ENCODE peak calls at places on chromosome 18, in nine cellular contexts. One of them, this sample, is unnamed.

GRCh38 chr18:35143615-35144596 is 96.9 kb upstream of the ZNF397 start:
- DNase-seq in mesothelial cell of epicardium: no peak
- DNase-seq in CD4-positive, alpha-beta T cell: peak; percentile 38
- DNase-seq in PC-9: no peak
- DNase-seq in osteocyte: no peak
- DNase-seq in nephron progenitor cell: peak; percentile 27
- DNase-seq in A549: peak; percentile 19
- DNase-seq in astrocyte of the spinal cord: peak; percentile 61
- DNase-seq in foreskin fibroblast: peak; percentile 79
- DNase-seq in this sample: peak; percentile 17

GRCh38 chr18:9096698-9097097 is 5.8 kb upstream of the NDUFV2 start:
- DNase-seq in mesothelial cell of epicardium: no peak
- DNase-seq in CD4-positive, alpha-beta T cell: no peak
- DNase-seq in PC-9: no peak
- DNase-seq in osteocyte: no peak
- DNase-seq in nephron progenitor cell: no peak
- DNase-seq in A549: no peak
- DNase-seq in astrocyte of the spinal cord: no peak
- DNase-seq in foreskin fibroblast: no peak
- DNase-seq in this sample: no peak

GRCh38 chr18:11533942-11534496 is 75.4 kb upstream of the SLC35G4 start:
- DNase-seq in mesothelial cell of epicardium: no peak
- DNase-seq in CD4-positive, alpha-beta T cell: no peak
- DNase-seq in PC-9: peak; percentile 37
- DNase-seq in osteocyte: no peak
- DNase-seq in nephron progenitor cell: no peak
- DNase-seq in A549: no peak
- DNase-seq in astrocyte of the spinal cord: no peak
- DNase-seq in foreskin fibroblast: no peak
- DNase-seq in this sample: no peak

GRCh38 chr18:2916184-2916583 is 69.4 kb downstream of the EMILIN2 start:
- DNase-seq in mesothelial cell of epicardium: peak; percentile 20
- DNase-seq in CD4-positive, alpha-beta T cell: no peak
- DNase-seq in PC-9: no peak
- DNase-seq in osteocyte: peak; percentile 40
- DNase-seq in nephron progenitor cell: no peak
- DNase-seq in A549: no peak
- DNase-seq in astrocyte of the spinal cord: peak; percentile 43
- DNase-seq in foreskin fibroblast: peak; percentile 19
- DNase-seq in this sample: no peak

GRCh38 chr18:33946322-33946721 is 278.4 kb downstream of the NOL4 start:
- DNase-seq in mesothelial cell of epicardium: no peak
- DNase-seq in CD4-positive, alpha-beta T cell: no peak
- DNase-seq in PC-9: no peak
- DNase-seq in osteocyte: no peak
- DNase-seq in nephron progenitor cell: no peak
- DNase-seq in A549: no peak
- DNase-seq in astrocyte of the spinal cord: no peak
- DNase-seq in foreskin fibroblast: no peak
- DNase-seq in this sample: no peak

GRCh38 chr18:12295389-12296086 is 12.5 kb upstream of the TUBB6 start:
- DNase-seq in mesothelial cell of epicardium: no peak
- DNase-seq in CD4-positive, alpha-beta T cell: no peak
- DNase-seq in PC-9: no peak
- DNase-seq in osteocyte: no peak
- DNase-seq in nephron progenitor cell: no peak
- DNase-seq in A549: no peak
- DNase-seq in astrocyte of the spinal cord: no peak
- DNase-seq in foreskin fibroblast: peak; percentile 79
- DNase-seq in this sample: no peak

GRCh38 chr18:9103488-9103887 is 989 bp downstream of the NDUFV2 start:
- DNase-seq in mesothelial cell of epicardium: no peak
- DNase-seq in CD4-positive, alpha-beta T cell: no peak
- DNase-seq in PC-9: peak; percentile 55
- DNase-seq in osteocyte: no peak
- DNase-seq in nephron progenitor cell: no peak
- DNase-seq in A549: no peak
- DNase-seq in astrocyte of the spinal cord: peak; percentile 56
- DNase-seq in foreskin fibroblast: peak; percentile 36
- DNase-seq in this sample: no peak

GRCh38 chr18:9722691-9723090 is 14.6 kb downstream of the RAB31 start:
- DNase-seq in mesothelial cell of epicardium: no peak
- DNase-seq in CD4-positive, alpha-beta T cell: no peak
- DNase-seq in PC-9: peak; percentile 88
- DNase-seq in osteocyte: no peak
- DNase-seq in nephron progenitor cell: no peak
- DNase-seq in A549: no peak
- DNase-seq in astrocyte of the spinal cord: no peak
- DNase-seq in foreskin fibroblast: no peak
- DNase-seq in this sample: no peak

GRCh38 chr18:28041366-28041765 is 135.6 kb downstream of the CDH2 start:
- DNase-seq in mesothelial cell of epicardium: no peak
- DNase-seq in CD4-positive, alpha-beta T cell: no peak
- DNase-seq in PC-9: no peak
- DNase-seq in osteocyte: no peak
- DNase-seq in nephron progenitor cell: no peak
- DNase-seq in A549: no peak
- DNase-seq in astrocyte of the spinal cord: peak; percentile 82
- DNase-seq in foreskin fibroblast: no peak
- DNase-seq in this sample: no peak

GRCh38 chr18:31267823-31268481 is 50.0 kb upstream of the DSG1 start:
- DNase-seq in mesothelial cell of epicardium: no peak
- DNase-seq in CD4-positive, alpha-beta T cell: no peak
- DNase-seq in PC-9: no peak
- DNase-seq in osteocyte: no peak
- DNase-seq in nephron progenitor cell: no peak
- DNase-seq in A549: no peak
- DNase-seq in astrocyte of the spinal cord: no peak
- DNase-seq in foreskin fibroblast: no peak
- DNase-seq in this sample: no peak

GRCh38 chr18:31258789-31259188 is 59.2 kb upstream of the DSG1 start:
- DNase-seq in mesothelial cell of epicardium: no peak
- DNase-seq in CD4-positive, alpha-beta T cell: no peak
- DNase-seq in PC-9: no peak
- DNase-seq in osteocyte: no peak
- DNase-seq in nephron progenitor cell: no peak
- DNase-seq in A549: no peak
- DNase-seq in astrocyte of the spinal cord: no peak
- DNase-seq in foreskin fibroblast: no peak
- DNase-seq in this sample: no peak

DNA sequence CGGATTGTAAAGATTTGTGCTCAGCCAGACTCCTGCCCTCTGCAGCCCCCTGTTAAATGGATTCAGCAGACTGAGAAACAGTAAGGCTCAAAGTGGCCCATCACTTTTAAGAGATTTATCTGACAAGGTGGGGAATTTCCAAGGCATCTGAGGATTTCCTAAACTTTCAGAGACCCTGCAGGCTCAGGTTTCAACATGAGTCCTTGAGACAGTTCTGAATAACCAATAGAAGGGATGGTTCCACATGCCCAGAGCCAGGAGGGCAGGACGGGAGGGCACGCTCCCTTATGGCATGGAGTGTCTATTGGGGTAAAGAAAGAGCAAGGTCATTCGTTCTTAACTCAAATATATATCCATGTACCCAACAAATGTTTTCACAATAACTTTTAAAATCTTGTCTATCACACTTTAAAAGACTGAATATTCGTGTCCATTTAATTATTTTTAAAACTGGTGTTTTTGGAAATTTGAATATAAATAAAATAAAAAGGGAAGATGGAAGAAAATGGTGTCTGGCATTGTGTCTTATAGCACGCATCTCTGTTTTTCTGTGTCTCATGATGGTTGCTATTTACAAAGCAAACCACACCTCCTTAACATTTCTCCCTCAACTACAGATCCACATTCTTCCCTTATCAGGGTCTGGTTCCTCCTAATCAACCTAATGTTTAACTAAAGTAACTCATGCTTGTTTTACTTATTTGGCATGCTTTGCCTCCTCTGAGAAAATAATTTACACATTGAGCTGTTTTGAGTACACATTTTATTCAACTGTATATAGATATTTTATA is 56.0 kb upstream of the DSG1 start:
- DNase-seq in mesothelial cell of epicardium: no peak
- DNase-seq in CD4-positive, alpha-beta T cell: no peak
- DNase-seq in PC-9: no peak
- DNase-seq in osteocyte: no peak
- DNase-seq in nephron progenitor cell: peak; percentile 22
- DNase-seq in A549: no peak
- DNase-seq in astrocyte of the spinal cord: no peak
- DNase-seq in foreskin fibroblast: no peak
- DNase-seq in this sample: no peak
- TF ChIP-seq CTCF in mesothelial cell of epicardium: no peak
- TF ChIP-seq CTCF in CD4-positive, alpha-beta T cell: no peak
- TF ChIP-seq CTCF in PC-9: no peak
- TF ChIP-seq CTCF in osteocyte: no peak
- TF ChIP-seq CTCF in nephron progenitor cell: no peak
- TF ChIP-seq CTCF in A549: no peak
- TF ChIP-seq CTCF in astrocyte of the spinal cord: no peak
- TF ChIP-seq CTCF in foreskin fibroblast: no peak
- TF ChIP-seq CTCF in this sample: no peak

DNA sequence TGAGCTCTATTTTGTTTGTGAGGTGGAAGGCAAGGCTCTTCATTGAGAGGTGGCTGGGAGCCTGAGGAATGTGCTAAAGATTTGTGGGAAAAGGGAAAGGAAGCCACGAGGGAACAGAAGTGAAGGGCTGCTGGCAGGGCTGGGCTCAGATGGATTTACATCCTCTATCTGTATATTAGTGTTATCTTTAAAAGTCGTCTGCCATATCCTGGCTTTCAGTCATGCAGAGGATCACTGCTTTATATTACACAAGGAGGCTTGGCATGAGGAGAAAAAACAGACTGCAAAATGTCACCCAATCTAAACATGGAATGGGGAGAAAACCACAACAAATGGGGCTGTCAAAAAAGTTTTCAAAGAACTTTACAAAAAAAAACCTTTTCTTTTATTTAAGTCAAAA is 434.4 kb downstream of the HRH4 start:
- DNase-seq in mesothelial cell of epicardium: no peak
- DNase-seq in CD4-positive, alpha-beta T cell: no peak
- DNase-seq in PC-9: no peak
- DNase-seq in osteocyte: no peak
- DNase-seq in nephron progenitor cell: no peak
- DNase-seq in A549: no peak
- DNase-seq in astrocyte of the spinal cord: no peak
- DNase-seq in foreskin fibroblast: no peak
- DNase-seq in this sample: no peak
- TF ChIP-seq CTCF in mesothelial cell of epicardium: no peak
- TF ChIP-seq CTCF in CD4-positive, alpha-beta T cell: no peak
- TF ChIP-seq CTCF in PC-9: no peak
- TF ChIP-seq CTCF in osteocyte: no peak
- TF ChIP-seq CTCF in nephron progenitor cell: no peak
- TF ChIP-seq CTCF in A549: no peak
- TF ChIP-seq CTCF in astrocyte of the spinal cord: no peak
- TF ChIP-seq CTCF in foreskin fibroblast: no peak
- TF ChIP-seq CTCF in this sample: no peak

GRCh38 chr18:49699303-49699702 is 114.0 kb downstream of the ACAA2 start:
- DNase-seq in mesothelial cell of epicardium: no peak
- DNase-seq in CD4-positive, alpha-beta T cell: no peak
- DNase-seq in PC-9: no peak
- DNase-seq in osteocyte: no peak
- DNase-seq in nephron progenitor cell: no peak
- DNase-seq in A549: no peak
- DNase-seq in astrocyte of the spinal cord: no peak
- DNase-seq in foreskin fibroblast: no peak
- DNase-seq in this sample: no peak

GRCh38 chr18:49694402-49694801 is 118.9 kb downstream of the ACAA2 start:
- DNase-seq in mesothelial cell of epicardium: no peak
- DNase-seq in CD4-positive, alpha-beta T cell: no peak
- DNase-seq in PC-9: no peak
- DNase-seq in osteocyte: no peak
- DNase-seq in nephron progenitor cell: no peak
- DNase-seq in A549: no peak
- DNase-seq in astrocyte of the spinal cord: no peak
- DNase-seq in foreskin fibroblast: no peak
- DNase-seq in this sample: no peak

GRCh38 chr18:49698596-49699025 is 114.7 kb downstream of the ACAA2 start:
- DNase-seq in mesothelial cell of epicardium: no peak
- DNase-seq in CD4-positive, alpha-beta T cell: no peak
- DNase-seq in PC-9: no peak
- DNase-seq in osteocyte: no peak
- DNase-seq in nephron progenitor cell: no peak
- DNase-seq in A549: no peak
- DNase-seq in astrocyte of the spinal cord: no peak
- DNase-seq in foreskin fibroblast: no peak
- DNase-seq in this sample: no peak

GRCh38 chr18:49697049-49697448 is 116.3 kb downstream of the ACAA2 start:
- DNase-seq in mesothelial cell of epicardium: no peak
- DNase-seq in CD4-positive, alpha-beta T cell: no peak
- DNase-seq in PC-9: no peak
- DNase-seq in osteocyte: no peak
- DNase-seq in nephron progenitor cell: no peak
- DNase-seq in A549: no peak
- DNase-seq in astrocyte of the spinal cord: no peak
- DNase-seq in foreskin fibroblast: no peak
- DNase-seq in this sample: no peak

GRCh38 chr18:49697757-49698595 is 115.4 kb downstream of the ACAA2 start:
- DNase-seq in mesothelial cell of epicardium: no peak
- DNase-seq in CD4-positive, alpha-beta T cell: no peak
- DNase-seq in PC-9: no peak
- DNase-seq in osteocyte: no peak
- DNase-seq in nephron progenitor cell: peak; percentile 23
- DNase-seq in A549: no peak
- DNase-seq in astrocyte of the spinal cord: peak; percentile 7
- DNase-seq in foreskin fibroblast: peak; percentile 58
- DNase-seq in this sample: no peak
- TF ChIP-seq CTCF in mesothelial cell of epicardium: no peak
- TF ChIP-seq CTCF in CD4-positive, alpha-beta T cell: no peak
- TF ChIP-seq CTCF in PC-9: no peak
- TF ChIP-seq CTCF in osteocyte: no peak
- TF ChIP-seq CTCF in nephron progenitor cell: no peak
- TF ChIP-seq CTCF in A549: no peak
- TF ChIP-seq CTCF in astrocyte of the spinal cord: peak; percentile 13
- TF ChIP-seq CTCF in foreskin fibroblast: no peak
- TF ChIP-seq CTCF in this sample: no peak

DNA sequence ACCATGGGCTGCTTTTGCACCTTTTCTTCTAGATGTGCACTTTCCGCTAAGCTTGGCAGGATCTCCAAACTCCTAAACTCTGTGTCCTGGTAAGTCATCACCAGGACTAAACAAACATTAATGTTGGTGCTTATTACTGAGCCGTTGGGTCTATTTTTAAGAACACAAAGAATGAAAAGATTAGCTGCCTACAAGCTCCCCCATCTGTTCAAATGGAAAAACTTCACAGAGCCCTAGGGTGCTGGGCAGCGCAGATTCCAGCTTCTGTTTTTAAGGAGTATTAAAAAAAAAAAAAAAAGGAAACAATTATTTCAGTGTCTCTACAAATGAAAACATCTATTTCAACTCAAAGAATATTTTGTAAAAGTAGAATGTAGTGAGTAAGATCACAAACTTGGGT is 97.8 kb upstream of the AQP4 start:
- DNase-seq in mesothelial cell of epicardium: no peak
- DNase-seq in CD4-positive, alpha-beta T cell: no peak
- DNase-seq in PC-9: no peak
- DNase-seq in osteocyte: no peak
- DNase-seq in nephron progenitor cell: no peak
- DNase-seq in A549: no peak
- DNase-seq in astrocyte of the spinal cord: peak; percentile 5
- DNase-seq in foreskin fibroblast: peak; percentile 3
- DNase-seq in this sample: no peak
- TF ChIP-seq CTCF in mesothelial cell of epicardium: no peak
- TF ChIP-seq CTCF in CD4-positive, alpha-beta T cell: no peak
- TF ChIP-seq CTCF in PC-9: peak; percentile 41
- TF ChIP-seq CTCF in osteocyte: peak; percentile 47
- TF ChIP-seq CTCF in nephron progenitor cell: no peak
- TF ChIP-seq CTCF in A549: peak; percentile 24
- TF ChIP-seq CTCF in astrocyte of the spinal cord: peak; percentile 14
- TF ChIP-seq CTCF in foreskin fibroblast: no peak
- TF ChIP-seq CTCF in this sample: no peak

GRCh38 chr18:7568426-7568825 is 1.3 kb downstream of the PTPRM start:
- DNase-seq in mesothelial cell of epicardium: peak; percentile 71
- DNase-seq in CD4-positive, alpha-beta T cell: no peak
- DNase-seq in PC-9: no peak
- DNase-seq in osteocyte: peak; percentile 86
- DNase-seq in nephron progenitor cell: peak; percentile 83
- DNase-seq in A549: no peak
- DNase-seq in astrocyte of the spinal cord: peak; percentile 39
- DNase-seq in foreskin fibroblast: no peak
- DNase-seq in this sample: peak; percentile 79
- TF ChIP-seq CTCF in mesothelial cell of epicardium: peak; percentile 27
- TF ChIP-seq CTCF in CD4-positive, alpha-beta T cell: no peak
- TF ChIP-seq CTCF in PC-9: no peak
- TF ChIP-seq CTCF in osteocyte: peak; percentile 48
- TF ChIP-seq CTCF in nephron progenitor cell: peak; percentile 41
- TF ChIP-seq CTCF in A549: no peak
- TF ChIP-seq CTCF in astrocyte of the spinal cord: peak; percentile 39
- TF ChIP-seq CTCF in foreskin fibroblast: peak; percentile 34
- TF ChIP-seq CTCF in this sample: peak; percentile 62